ENCODE peak calls at places on chromosomes 6 and 20, in seven cellular contexts. K, Z, P, M, F, Q and D are unnamed samples. For H3K4me1, the result is how much of the 10 kb centered on the place peaks cover.

GRCh38 chr6:31568537-31568961 is 3.5 kb upstream of the LTA start:
- DNase-seq in F (no peak), P (no peak), Q (no peak), K (no peak), Z (no peak), M (peak), D (no peak)

GRCh38 chr6:149234051-149234962 is 83.2 kb upstream of the TAB2 start:
- DNase-seq in M (no peak), Q (peak), Z (no peak), P (peak), F (no peak), K (no peak), D (no peak)

GRCh38 chr6:148747145-148747492 is 289 bp downstream of the UST start:
- DNase-seq in M (no peak), P (no peak), F (peak), Q (no peak), Z (no peak), K (no peak), D (peak)

GRCh38 chr20:63178889-63179751 is 36.8 kb downstream of the YTHDF1 start:
- DNase-seq in P (peak), K (no peak), Z (peak), F (no peak), M (peak), Q (peak), D (no peak)

GRCh38 chr6:77466055-77467028 is 3.1 kb upstream of the HTR1B start:
- DNase-seq in P (peak), F (no peak), Z (peak), M (no peak), K (no peak), Q (no peak), D (peak)

GRCh38 chr6:147852772-147853171 is 344.3 kb downstream of the SAMD5 start:
- DNase-seq in P (no peak), F (no peak), Q (no peak), Z (no peak), M (no peak), K (no peak), D (no peak)

GRCh38 chr6:158057213-158057987 is 75.7 kb downstream of the SYNJ2 start:
- DNase-seq in Q (peak), P (peak), F (peak), M (no peak), Z (no peak), K (peak), D (no peak)

GRCh38 chr6:40352006-40352405 is 235.2 kb downstream of the LRFN2 start:
- DNase-seq in K (no peak), Q (no peak), M (no peak), F (no peak), P (no peak), Z (no peak), D (no peak)

GRCh38 chr6:75424610-75425548 is 68.7 kb downstream of the FILIP1 start:
- DNase-seq in Z (no peak), M (no peak), P (peak), Q (no peak), F (no peak), K (no peak), D (no peak)

GRCh38 chr20:60073086-60073485 is 114.9 kb downstream of the CDH26 start:
- DNase-seq in Z (no peak), P (no peak), F (no peak), K (no peak), Q (no peak), M (no peak), D (no peak)

GRCh38 chr6:9467746-9468145 is 947.1 kb downstream of the TFAP2A start:
- DNase-seq in F (peak), Z (peak), K (no peak), Q (no peak), P (peak), M (no peak), D (no peak)

GRCh38 chr6:170047813-170048212 is 243.1 kb downstream of the DLL1 start:
- DNase-seq in Q (no peak), Z (no peak), F (no peak), K (no peak), P (no peak), M (no peak), D (no peak)

GRCh38 chr6:5036309-5036708 is 32.5 kb upstream of the RPP40 start:
- DNase-seq in Q (peak), F (no peak), P (no peak), K (no peak), Z (peak), M (no peak), D (no peak)

GRCh38 chr20:13220194-13220856 is 749 bp upstream of the ISM1 start:
- DNase-seq in Q (no peak), K (no peak), M (no peak), F (no peak), P (peak), Z (peak), D (peak)

GRCh38 chr6:170221052-170221752 is 69.7 kb downstream of the DLL1 start:
- DNase-seq in P (no peak), Z (no peak), F (peak), K (no peak), Q (no peak), M (no peak), D (peak)

GRCh38 chr20:9928955-9929354 is 90.1 kb upstream of the PAK5 start:
- DNase-seq in Z (no peak), F (no peak), M (no peak), Q (no peak), P (no peak), K (no peak), D (no peak)

GRCh38 chr6:46219661-46220060 is 48.9 kb upstream of the ENPP5 start:
- DNase-seq in Q (no peak), M (peak), P (no peak), Z (no peak), K (no peak), F (no peak), D (no peak)

GRCh38 chr6:108766419-108766818 is 81.8 kb upstream of the ARMC2 start:
- DNase-seq in F (peak), K (no peak), P (no peak), Z (no peak), M (no peak), Q (no peak), D (no peak)

GRCh38 chr6:108765495-108765894 is 82.7 kb upstream of the ARMC2 start:
- DNase-seq in Z (no peak), Q (no peak), M (no peak), P (no peak), F (no peak), K (no peak), D (no peak)

GRCh38 chr6:108763931-108764579 is 84.2 kb upstream of the ARMC2 start:
- DNase-seq in P (no peak), M (no peak), F (peak), Q (no peak), Z (no peak), K (no peak), D (no peak)

GRCh38 chr6:108762394-108762793 is 85.8 kb upstream of the ARMC2 start:
- DNase-seq in K (no peak), F (no peak), P (no peak), M (peak), Z (no peak), Q (no peak), D (no peak)

DNA sequence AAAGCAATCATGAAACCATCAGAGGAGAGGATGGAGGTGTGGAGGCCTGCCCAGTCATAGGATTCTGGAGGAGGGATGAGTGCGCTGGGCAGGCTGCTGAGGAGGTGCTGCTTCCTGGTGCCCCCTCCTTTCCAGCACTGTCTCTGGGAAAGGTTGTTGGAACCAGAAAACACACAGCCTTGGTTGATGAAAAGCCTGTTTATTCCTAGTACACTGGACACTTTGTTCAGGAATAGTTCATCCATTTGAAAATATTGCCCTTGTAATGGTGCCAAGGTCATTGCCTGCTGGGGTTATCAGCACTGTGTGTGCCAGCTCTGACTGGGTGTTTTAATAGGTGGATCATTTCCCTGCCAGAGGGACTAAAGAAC is 83.7 kb upstream of the ARMC2 start:
- DNase-seq in F (peak), M (no peak), Z (no peak), Q (no peak), P (no peak), K (no peak), D (no peak)
- H3K4me1 ChIP-seq in F (under half), M (under half), Z (under half), Q (under half), P (under half), K (under half), D (under half)

DNA sequence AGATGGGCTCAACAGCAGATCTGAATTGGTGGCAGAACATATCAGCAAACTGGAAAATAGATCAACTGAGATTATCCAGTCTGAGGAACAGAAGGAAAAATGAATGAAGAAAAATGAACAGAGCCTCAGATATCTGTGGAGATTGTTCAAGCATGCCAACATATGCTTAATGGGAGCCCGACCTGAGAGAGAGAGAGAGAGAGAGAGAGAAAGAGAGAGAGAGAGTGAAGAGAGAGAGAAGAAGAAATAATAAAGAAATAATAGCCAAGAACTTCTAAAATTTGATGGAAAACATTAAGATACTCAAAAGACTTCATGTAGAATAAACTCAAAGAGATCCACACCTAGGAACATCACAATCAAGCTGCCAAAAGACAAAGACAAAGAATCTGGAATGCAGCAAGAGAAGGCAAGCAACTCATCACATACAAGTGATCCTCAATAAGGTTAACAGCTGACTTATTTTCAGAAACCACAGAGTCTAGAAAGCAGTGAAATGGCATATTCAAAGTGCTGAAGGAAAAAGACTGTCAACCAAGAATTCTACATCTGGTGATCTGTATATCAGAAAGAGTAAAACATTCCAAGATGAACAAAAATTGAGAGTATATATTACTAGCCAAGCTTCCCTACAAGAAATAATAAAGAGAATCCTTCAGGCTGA is 97.2 kb downstream of the MYLK4 start:
- DNase-seq in F (no peak), Q (no peak), M (no peak), P (no peak), K (no peak), Z (no peak), D (no peak)
- H3K4me3 ChIP-seq in F (no peak), Q (no peak), M (no peak), P (no peak), K (no peak), Z (no peak), D (no peak)

DNA sequence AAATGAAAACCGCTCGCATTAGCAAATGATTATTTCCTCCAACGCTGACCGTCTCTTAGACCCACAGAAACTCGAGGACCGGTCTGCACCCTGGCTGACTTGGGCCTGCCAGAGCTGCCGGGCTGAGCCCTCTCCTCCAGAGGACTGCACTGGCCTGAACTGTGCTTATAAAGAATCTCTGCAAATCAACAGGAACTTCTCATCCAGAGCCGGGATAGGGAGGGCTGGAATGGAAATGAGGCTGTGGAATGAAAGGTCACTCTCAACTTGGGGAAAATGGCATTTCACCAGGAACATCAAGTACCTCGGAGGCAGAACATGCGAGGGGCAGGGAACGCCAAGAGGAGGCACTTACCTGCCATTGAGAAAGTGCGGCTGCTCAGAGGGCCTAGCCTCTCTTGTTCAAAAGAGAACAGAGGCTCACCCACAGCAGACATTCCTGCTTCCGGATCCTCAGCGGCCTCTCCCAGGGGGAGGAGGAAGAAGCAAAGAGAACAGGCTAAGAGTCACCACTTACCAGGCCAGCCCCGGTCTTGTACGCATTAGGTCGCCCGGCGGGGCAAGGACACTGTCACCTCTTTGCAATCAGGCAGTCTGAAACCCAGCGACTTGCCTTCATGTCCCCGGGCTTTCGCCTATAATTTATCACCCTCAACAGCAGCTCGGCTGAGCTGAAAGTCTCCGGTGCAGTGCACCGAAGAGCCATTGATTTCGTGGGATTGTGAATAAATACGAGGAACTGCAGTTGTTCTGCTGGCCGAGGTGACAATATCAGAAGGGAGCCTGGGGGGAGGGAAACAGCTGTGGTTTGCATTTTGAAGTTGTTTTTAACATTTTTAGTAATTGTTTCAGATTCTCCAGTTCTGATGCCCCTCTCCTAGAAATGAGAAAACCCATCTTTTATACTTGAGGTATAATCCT is 37.6 kb downstream of the ZMYND8 start:
- DNase-seq in M (no peak), K (no peak), Z (peak), Q (no peak), P (peak), F (peak), D (peak)
- H3K4me1 ChIP-seq in M (under half), K (half or more), Z (half or more), Q (half or more), P (half or more), F (half or more), D (half or more)

DNA sequence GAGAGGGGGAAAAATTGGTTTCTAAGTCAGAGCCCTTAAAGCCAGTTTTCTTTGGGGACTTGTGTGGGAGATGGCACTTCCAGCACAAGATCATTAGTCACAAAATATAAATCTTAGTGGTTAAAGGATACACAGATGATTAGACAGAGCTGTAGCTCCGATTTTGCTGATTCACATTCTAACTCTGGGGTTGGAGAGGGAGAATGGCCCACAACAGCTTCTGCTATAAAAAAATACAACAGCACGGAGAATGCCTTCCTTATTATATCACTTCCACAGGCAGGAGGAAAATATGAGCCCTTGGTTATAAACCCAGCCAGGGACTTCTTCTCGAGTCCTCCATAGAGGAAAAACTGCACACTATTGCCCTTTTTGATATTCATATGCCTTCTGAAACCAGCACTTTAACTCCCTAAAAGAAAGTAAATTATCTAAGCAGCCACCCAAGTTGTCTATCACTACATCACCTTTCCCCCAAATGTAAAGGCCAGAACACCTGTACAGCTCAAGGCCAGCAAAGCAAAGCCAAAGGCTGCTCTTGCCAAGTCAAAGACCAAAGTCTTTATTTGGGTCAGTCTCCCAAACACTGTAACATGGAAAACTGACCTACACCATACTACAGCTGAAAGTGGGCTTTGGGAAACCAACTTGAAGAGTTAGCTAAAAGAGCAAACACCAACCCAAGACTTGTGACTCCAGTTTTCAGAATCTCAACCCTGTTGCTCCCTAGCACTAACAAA is 10.4 kb downstream of the MRPL14 start:
- DNase-seq in M (no peak), F (no peak), Z (peak), K (no peak), P (peak), Q (no peak), D (no peak)
- H3K4me3 ChIP-seq in M (no peak), F (no peak), Z (no peak), K (no peak), P (peak), Q (no peak), D (no peak)

GRCh38 chr6:52109073-52109635 is 21.7 kb upstream of the PKHD1 start:
- DNase-seq in M (no peak), Z (no peak), F (no peak), P (no peak), K (no peak), Q (no peak), D (no peak)
- H3K4me1 ChIP-seq in M (under half), Z (under half), F (under half), P (under half), K (under half), Q (under half), D (under half)

DNA sequence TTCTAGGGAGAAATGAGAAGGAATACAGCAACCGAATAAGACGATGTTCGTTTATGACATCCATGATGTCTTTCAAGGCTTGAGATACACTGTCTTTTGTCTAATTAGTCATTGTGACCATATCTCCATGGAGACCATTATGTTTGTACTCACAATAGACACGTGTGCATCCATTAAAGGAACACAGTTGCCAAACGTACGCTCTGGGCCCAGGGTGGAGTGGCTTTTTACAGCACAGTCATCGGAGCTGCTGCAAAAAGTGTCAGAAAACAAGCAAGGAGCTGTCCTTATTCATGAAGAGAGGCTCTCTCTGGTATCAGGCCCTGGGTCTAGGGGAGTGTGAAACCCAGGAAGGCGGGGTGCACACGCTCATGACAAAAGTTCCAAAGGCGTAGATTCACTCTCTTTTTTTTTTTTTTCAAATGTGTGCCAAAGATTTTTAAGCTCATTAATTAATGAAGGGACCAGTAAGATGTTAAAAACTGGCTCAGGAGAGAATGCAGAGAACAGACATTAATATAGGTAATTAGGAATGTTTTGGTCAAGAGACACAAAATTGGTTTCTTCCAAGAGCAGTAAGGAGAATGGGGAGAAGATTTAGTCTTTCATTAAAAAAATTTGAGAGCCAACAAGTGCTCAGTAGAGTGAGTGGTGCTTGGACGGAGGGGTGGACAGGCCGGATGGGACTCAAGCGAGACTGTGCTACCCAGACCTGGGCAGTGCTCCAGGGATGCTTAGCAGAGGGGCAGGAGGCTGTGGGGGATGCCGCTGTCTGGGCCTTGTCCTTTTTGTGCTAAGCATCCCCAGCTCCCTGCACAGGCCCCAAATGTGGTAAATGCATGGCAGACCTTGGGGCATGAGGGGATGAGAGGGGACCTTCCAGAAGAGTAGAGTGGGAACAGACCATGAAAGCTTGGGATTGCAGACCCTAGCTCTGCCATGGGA is 34.9 kb upstream of the GTSF1L start:
- DNase-seq in Z (no peak), F (no peak), Q (no peak), M (no peak), K (no peak), P (no peak), D (no peak)
- H3K4me3 ChIP-seq in Z (no peak), F (no peak), Q (no peak), M (no peak), K (no peak), P (no peak), D (no peak)

DNA sequence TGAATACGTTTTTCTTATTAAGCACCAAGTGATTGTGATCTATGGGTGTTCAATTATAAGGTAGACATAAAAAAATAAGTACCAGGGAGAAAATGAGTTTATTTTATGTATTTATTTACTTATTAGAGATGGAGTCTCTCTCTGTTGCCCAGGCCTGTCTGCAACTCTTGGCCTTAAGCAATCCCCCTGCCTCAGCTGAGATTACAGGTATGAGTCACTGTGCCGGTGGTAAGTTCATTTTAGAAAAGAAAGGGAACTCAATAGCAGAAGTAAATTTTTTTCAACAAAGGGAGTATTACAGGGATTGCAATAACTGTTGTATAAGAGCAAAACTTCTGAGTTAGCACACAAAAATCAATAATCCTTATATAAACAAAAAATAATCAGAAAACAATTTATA is 98.7 kb upstream of the FUT9 start:
- DNase-seq in Q (no peak), K (no peak), M (no peak), P (no peak), F (no peak), Z (no peak), D (no peak)
- H3K4me1 ChIP-seq in Q (under half), K (under half), M (under half), P (under half), F (under half), Z (under half), D (under half)